ENCODE peak calls at places on chromosome 21, in eight cellular contexts. R, K, O, A, C, X, B and L are unnamed samples.

GRCh38 chr21:27536319-27536718 is 569.4 kb upstream of the ADAMTS5 start:
- DNase-seq in R (no peak), K (no peak), O (no peak), A (no peak), C (no peak), X (no peak), B (no peak), L (no peak)

GRCh38 chr21:42438316-42439205 is 34.9 kb downstream of the UBASH3A start:
- DNase-seq in R (no peak), K (no peak), O (no peak), A (no peak), C (no peak), X (no peak), B (no peak), L (no peak)

GRCh38 chr21:22961248-22961647 is 1963.0 kb downstream of the NCAM2 start:
- DNase-seq in R (no peak), K (no peak), O (no peak), A (no peak), C (no peak), X (no peak), B (no peak), L (no peak)

GRCh38 chr21:33101300-33102005 is 31.5 kb downstream of the OLIG1 start:
- DNase-seq in R (no peak), K (no peak), O (no peak), A (no peak), C (no peak), X (no peak), B (no peak), L (no peak)

GRCh38 chr21:45935628-45936027 is 45.9 kb upstream of the COL6A1 start:
- DNase-seq in R (no peak), K (peak; percentile 49), O (no peak), A (no peak), C (no peak), X (no peak), B (no peak), L (peak; percentile 46)

GRCh38 chr21:41302976-41303375 is 13.6 kb upstream of the FAM3B start:
- DNase-seq in R (no peak), K (no peak), O (no peak), A (no peak), C (no peak), X (no peak), B (no peak), L (no peak)

GRCh38 chr21:38999148-38999547 is 184.1 kb downstream of the PSMG1 start:
- DNase-seq in R (no peak), K (no peak), O (no peak), A (no peak), C (no peak), X (no peak), B (no peak), L (no peak)

GRCh38 chr21:16169102-16169511 is 439.3 kb downstream of the USP25 start:
- DNase-seq in R (no peak), K (no peak), O (no peak), A (no peak), C (no peak), X (no peak), B (no peak), L (peak; percentile 64)

GRCh38 chr21:34345091-34345871 is 18.5 kb upstream of the KCNE2 start:
- DNase-seq in R (no peak), K (peak; percentile 22), O (no peak), A (no peak), C (no peak), X (peak; percentile 46), B (no peak), L (peak; percentile 39)

GRCh38 chr21:45876381-45877159 is 105.0 kb upstream of the COL6A1 start:
- DNase-seq in R (no peak), K (no peak), O (no peak), A (no peak), C (no peak), X (no peak), B (no peak), L (peak; percentile 38)

GRCh38 chr21:10418649-10419048 is 102.7 kb upstream of the TPTE start:
- DNase-seq in R (no peak), K (no peak), O (no peak), A (no peak), C (no peak), X (no peak), B (no peak), L (no peak)

GRCh38 chr21:44612669-44613229 is 870 bp downstream of the KRTAP10-8 start:
- DNase-seq in R (no peak), K (no peak), O (no peak), A (no peak), C (no peak), X (no peak), B (no peak), L (no peak)

GRCh38 chr21:45248893-45249381 is 38.8 kb downstream of the POFUT2 start:
- DNase-seq in R (no peak), K (no peak), O (no peak), A (peak; percentile 89), C (peak; percentile 33), X (no peak), B (no peak), L (peak; percentile 42)

GRCh38 chr21:44681861-44682579 is at the start of gene KRTAP12-1:
- DNase-seq in R (no peak), K (no peak), O (no peak), A (no peak), C (peak; percentile 22), X (no peak), B (no peak), L (no peak)

GRCh38 chr21:44478801-44479167 is 23.5 kb downstream of the LRRC3 start:
- DNase-seq in R (no peak), K (no peak), O (no peak), A (no peak), C (no peak), X (no peak), B (no peak), L (no peak)

GRCh38 chr21:43991447-43991991 is 20.6 kb upstream of the TRAPPC10 start:
- DNase-seq in R (no peak), K (no peak), O (no peak), A (no peak), C (no peak), X (no peak), B (no peak), L (no peak)

GRCh38 chr21:40964691-40965090 is 117.7 kb upstream of the DSCAM start:
- DNase-seq in R (no peak), K (no peak), O (no peak), A (no peak), C (no peak), X (no peak), B (no peak), L (no peak)

GRCh38 chr21:31425158-31425557 is 81.1 kb upstream of the TIAM1 start:
- DNase-seq in R (no peak), K (no peak), O (no peak), A (no peak), C (no peak), X (no peak), B (no peak), L (no peak)

GRCh38 chr21:17352937-17353655 is 159.7 kb upstream of the CXADR start:
- DNase-seq in R (no peak), K (no peak), O (no peak), A (peak; percentile 15), C (no peak), X (no peak), B (no peak), L (no peak)

GRCh38 chr21:25822981-25823380 is 88.2 kb downstream of the GABPA start:
- DNase-seq in R (no peak), K (no peak), O (no peak), A (no peak), C (no peak), X (no peak), B (no peak), L (no peak)

GRCh38 chr21:43921979-43922945 is 57.2 kb downstream of the AGPAT3 start:
- DNase-seq in R (peak; percentile 64), K (peak; percentile 4), O (peak; percentile 51), A (no peak), C (no peak), X (no peak), B (no peak), L (no peak)

GRCh38 chr21:44618909-44619308 is 7.0 kb downstream of the KRTAP10-8 start:
- DNase-seq in R (peak; percentile 74), K (no peak), O (peak; percentile 43), A (no peak), C (no peak), X (no peak), B (no peak), L (no peak)

GRCh38 chr21:36454079-36454478 is 25.8 kb downstream of the CLDN14 start:
- DNase-seq in R (no peak), K (no peak), O (no peak), A (no peak), C (no peak), X (no peak), B (no peak), L (no peak)

GRCh38 chr21:42694751-42695150 is 41.3 kb downstream of the PDE9A start:
- DNase-seq in R (no peak), K (no peak), O (no peak), A (no peak), C (no peak), X (no peak), B (no peak), L (no peak)

GRCh38 chr21:22791376-22791775 is 1793.2 kb downstream of the NCAM2 start:
- DNase-seq in R (no peak), K (no peak), O (no peak), A (no peak), C (no peak), X (no peak), B (no peak), L (no peak)

GRCh38 chr21:40173833-40174232 is 306.6 kb downstream of the PCP4 start:
- DNase-seq in R (no peak), K (no peak), O (no peak), A (peak; percentile 56), C (no peak), X (no peak), B (no peak), L (no peak)

GRCh38 chr21:36422279-36423098 is 37.3 kb downstream of the CHAF1B start:
- DNase-seq in R (no peak), K (peak; percentile 67), O (no peak), A (peak; percentile 73), C (no peak), X (peak; percentile 39), B (peak; percentile 33), L (peak; percentile 57)

GRCh38 chr21:21165063-21165645 is 166.9 kb downstream of the NCAM2 start:
- DNase-seq in R (no peak), K (peak; percentile 85), O (no peak), A (no peak), C (no peak), X (peak; percentile 25), B (no peak), L (peak; percentile 95)

GRCh38 chr21:25837545-25838263 is 102.9 kb downstream of the GABPA start:
- DNase-seq in R (no peak), K (peak; percentile 62), O (no peak), A (no peak), C (no peak), X (no peak), B (no peak), L (peak; percentile 48)

GRCh38 chr21:45122432-45123132 is 48.2 kb downstream of the ADARB1 start:
- DNase-seq in R (no peak), K (no peak), O (no peak), A (no peak), C (no peak), X (no peak), B (no peak), L (no peak)